ENCODE peak calls at places on chromosomes 16 and 17, in four cellular contexts. N is stimulated activated naive CD4-positive, alpha-beta T cell treated with Interleukin-2 at 50 U/mL for 16 hours; D is NT2/D1; K is NAMALWA. E is an unnamed sample.

GRCh38 chr16:70662991-70663523 is 16.7 kb downstream of the IL34 start:
- DNase-seq in N (no peak), D (no peak), K (no peak), E (no peak)

GRCh38 chr16:13607289-13607688 is 312.7 kb upstream of the ERCC4 start:
- DNase-seq in N (no peak), D (no peak), K (no peak), E (no peak)

GRCh38 chr16:67922221-67922620 is 9.4 kb downstream of the CTRL start:
- DNase-seq in N (no peak), D (no peak), K (no peak), E (no peak)

GRCh38 chr17:58308173-58308984 is 20.2 kb downstream of the TSPOAP1 start:
- DNase-seq in N (no peak), D (peak; percentile 18), K (no peak), E (no peak)

GRCh38 chr17:75478508-75478907 is 22.1 kb downstream of the TMEM94 start:
- DNase-seq in N (no peak), D (no peak), K (no peak), E (no peak)

GRCh38 chr17:39800540-39800939 is 62.8 kb downstream of the GRB7 start:
- DNase-seq in N (peak; percentile 37), D (no peak), K (no peak), E (peak; percentile 68)

GRCh38 chr16:12147681-12148479 is 171.3 kb downstream of the SNX29 start:
- DNase-seq in N (no peak), D (peak; percentile 81), K (peak; percentile 95), E (no peak)

GRCh38 chr17:50719144-50719923 is at the start of gene LUC7L3:
- DNase-seq in N (peak; percentile 88), D (peak; percentile 90), K (peak; percentile 96), E (peak; percentile 92)

GRCh38 chr16:67555795-67556212 is 6.5 kb upstream of the CTCF start:
- DNase-seq in N (no peak), D (no peak), K (no peak), E (peak; percentile 49)

GRCh38 chr17:81556175-81556691 is 4.1 kb upstream of the FAAP100 start:
- DNase-seq in N (no peak), D (no peak), K (no peak), E (no peak)

GRCh38 chr16:30096105-30096861 is at the start of gene YPEL3:
- DNase-seq in N (peak; percentile 83), D (peak; percentile 83), K (peak; percentile 90), E (peak; percentile 85)

GRCh38 chr17:7561028-7561575 is 617 bp upstream of the SENP3 start:
- DNase-seq in N (peak; percentile 82), D (no peak), K (peak; percentile 65), E (peak; percentile 76)

E was measured in naive thymus-derived CD8-positive, alpha-beta T cell.